ENCODE peak calls at places on chromosomes 13 and 19, in eight cellular contexts. S is ascending aorta; A is right cardiac atrium; E is CD4-positive, CD25-positive, alpha-beta regulatory T cell; H is thyroid gland; O is AG10803; Z is astrocyte of the cerebellum; V is psoas muscle. R is an unnamed sample.
A peak's percentile ranks its signal among the peaks of the same experiment; 100 is the strongest.

GRCh38 chr19:51887522-51888498 is at the start of gene ZNF577:
- DNase-seq in S (peak; percentile 53), A (peak; percentile 97), E (peak; percentile 65), H (peak; percentile 93), O (peak; percentile 92), Z (peak; percentile 83), V (peak; percentile 93), R (peak; percentile 86)

GRCh38 chr19:19606021-19606420 is 12.5 kb downstream of the PBX4 start:
- DNase-seq in S (no peak), A (no peak), E (peak; percentile 58), H (peak; percentile 41), O (no peak), Z (no peak), V (no peak), R (no peak)

GRCh38 chr19:46660601-46661019 is 372 bp downstream of the DACT3 start:
- DNase-seq in S (no peak), A (no peak), E (no peak), H (no peak), O (no peak), Z (no peak), V (no peak), R (no peak)

GRCh38 chr19:12786149-12786870 is 5.0 kb upstream of the JUNB start:
- DNase-seq in S (peak; percentile 72), A (peak; percentile 89), E (no peak), H (peak; percentile 98), O (no peak), Z (no peak), V (peak; percentile 78), R (peak; percentile 85)

GRCh38 chr13:79429309-79429708 is 23.3 kb upstream of the RBM26 start:
- DNase-seq in S (no peak), A (no peak), E (no peak), H (no peak), O (no peak), Z (no peak), V (no peak), R (no peak)

GRCh38 chr19:16118489-16119033 is 6.9 kb downstream of the RAB8A start:
- DNase-seq in S (no peak), A (no peak), E (no peak), H (no peak), O (no peak), Z (no peak), V (peak; percentile 52), R (no peak)

GRCh38 chr19:15249912-15250634 is 17.8 kb upstream of the EPHX3 start:
- DNase-seq in S (no peak), A (peak; percentile 89), E (no peak), H (peak; percentile 35), O (peak; percentile 94), Z (peak; percentile 78), V (peak; percentile 82), R (peak; percentile 77)

GRCh38 chr19:45569619-45570421 is 14.8 kb downstream of the OPA3 start:
- DNase-seq in S (no peak), A (peak; percentile 71), E (peak; percentile 45), H (peak; percentile 56), O (peak; percentile 47), Z (no peak), V (peak; percentile 83), R (no peak)

GRCh38 chr13:95707442-95708389 is 30.8 kb downstream of the DNAJC3 start:
- DNase-seq in S (no peak), A (no peak), E (no peak), H (no peak), O (no peak), Z (no peak), V (no peak), R (no peak)

GRCh38 chr19:48496959-48497727 is 14.5 kb downstream of the LMTK3 start:
- DNase-seq in S (no peak), A (peak; percentile 71), E (no peak), H (no peak), O (no peak), Z (no peak), V (no peak), R (no peak)

GRCh38 chr19:34173145-34173956 is 1.0 kb downstream of the LSM14A start:
- DNase-seq in S (no peak), A (no peak), E (no peak), H (peak; percentile 80), O (peak; percentile 64), Z (peak; percentile 12), V (peak; percentile 54), R (no peak)

GRCh38 chr19:14835011-14835410 is at the start of the genes OR7A5 and OR7C1:
- DNase-seq in S (no peak), A (no peak), E (no peak), H (no peak), O (no peak), Z (no peak), V (no peak), R (no peak)

DNA sequence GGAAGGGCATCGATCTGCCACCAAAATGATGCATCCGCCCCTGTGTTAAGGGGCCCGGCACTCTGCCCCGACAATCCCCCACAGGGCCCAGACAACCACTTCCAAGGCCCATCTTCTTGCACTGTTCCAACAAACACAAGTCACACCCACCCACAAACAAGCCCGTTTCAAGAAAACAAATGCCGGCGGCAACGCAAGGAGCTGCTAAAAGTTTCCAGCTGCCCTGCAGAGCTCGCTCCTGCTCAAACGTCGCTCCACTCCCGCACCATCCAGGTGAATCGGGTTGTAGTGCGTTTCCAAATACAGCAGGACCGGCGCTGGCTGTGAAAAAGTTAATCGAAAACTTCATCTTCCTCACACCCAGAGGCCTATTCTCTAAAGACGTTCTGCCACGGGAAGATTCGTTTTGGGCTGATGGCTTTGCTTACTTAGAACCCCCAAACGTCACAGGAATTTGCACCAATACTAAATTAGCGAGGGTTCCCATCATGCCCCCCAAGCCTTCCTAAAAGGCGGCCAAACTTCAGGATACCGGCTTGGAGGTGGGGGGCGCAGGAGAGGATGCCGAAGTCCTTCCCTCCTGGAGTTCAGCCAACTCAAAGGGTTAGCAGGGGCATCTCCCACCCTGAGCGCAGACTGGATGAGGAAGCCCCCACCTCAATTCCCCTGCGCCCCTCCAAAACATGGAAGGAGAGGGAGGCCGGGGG is 107.4 kb upstream of the DOCK9 start:
- DNase-seq in S (no peak), A (peak; percentile 52), E (no peak), H (no peak), O (no peak), Z (no peak), V (no peak), R (no peak)
- H3K4me3 ChIP-seq in S (peak overlapping the region; percentile 93), A (peak overlapping the region; percentile 99), E (peak overlapping the region; percentile 61), H (peak overlapping the region; percentile 91), O (peak overlapping the region; percentile 57), Z (peak overlapping the region; percentile 65), V (peak overlapping the region; percentile 75), R (peak overlapping the region; percentile 75)

GRCh38 chr19:30225615-30226463 is 146.3 kb upstream of the ZNF536 start:
- DNase-seq in S (no peak), A (no peak), E (no peak), H (peak; percentile 13), O (no peak), Z (no peak), V (no peak), R (no peak)

GRCh38 chr19:30227661-30228112 is 144.5 kb upstream of the ZNF536 start:
- DNase-seq in S (no peak), A (peak; percentile 84), E (no peak), H (peak; percentile 79), O (peak; percentile 82), Z (peak; percentile 5), V (peak; percentile 72), R (no peak)

GRCh38 chr19:30224689-30225606 is 147.2 kb upstream of the ZNF536 start:
- DNase-seq in S (no peak), A (no peak), E (no peak), H (peak; percentile 14), O (peak; percentile 29), Z (no peak), V (no peak), R (no peak)

GRCh38 chr19:30227071-30227621 is 145.0 kb upstream of the ZNF536 start:
- DNase-seq in S (no peak), A (no peak), E (no peak), H (peak; percentile 52), O (no peak), Z (no peak), V (no peak), R (no peak)

DNA sequence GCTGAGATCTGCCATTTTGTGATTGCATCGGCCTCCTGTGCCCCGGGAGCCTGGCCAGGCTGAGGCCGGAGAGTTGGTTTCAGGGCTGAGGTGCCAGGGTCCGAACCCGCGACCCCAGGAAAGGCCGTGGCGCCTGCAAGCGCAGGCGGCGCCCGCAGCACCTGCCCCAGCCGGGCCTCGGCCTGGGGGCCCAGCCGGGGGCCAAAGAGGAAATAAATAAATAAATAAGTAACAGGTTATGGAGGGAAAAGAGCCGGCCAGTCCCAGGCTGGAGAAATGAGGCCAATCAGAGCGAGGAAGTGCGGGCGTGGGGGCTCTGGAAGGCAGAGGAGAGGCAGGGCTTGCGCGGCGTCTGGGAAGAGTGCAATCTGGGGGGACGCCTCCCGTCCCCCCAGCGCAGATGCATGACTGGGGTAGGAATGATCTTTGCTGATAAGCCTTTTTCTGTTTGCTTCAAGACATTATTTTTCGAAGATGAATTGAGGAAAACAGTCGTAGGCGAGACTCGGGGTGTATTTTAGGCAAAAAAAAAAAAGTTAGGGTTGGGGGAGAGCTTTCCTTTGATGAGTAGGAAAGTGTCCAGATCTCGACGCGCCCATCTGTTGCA is 145.6 kb upstream of the ZNF536 start:
- DNase-seq in S (no peak), A (peak; percentile 66), E (no peak), H (peak; percentile 30), O (peak; percentile 43), Z (no peak), V (no peak), R (no peak)
- H3K4me3 ChIP-seq in S (peak overlapping the region; percentile 75), A (peak overlapping the region; percentile 57), E (peak overlapping the region; percentile 41), H (peak overlapping the region; percentile 46), O (peak overlapping the region; percentile 74), Z (peak overlapping the region; percentile 47), V (peak overlapping the region; percentile 67), R (peak overlapping the region; percentile 50)

DNA sequence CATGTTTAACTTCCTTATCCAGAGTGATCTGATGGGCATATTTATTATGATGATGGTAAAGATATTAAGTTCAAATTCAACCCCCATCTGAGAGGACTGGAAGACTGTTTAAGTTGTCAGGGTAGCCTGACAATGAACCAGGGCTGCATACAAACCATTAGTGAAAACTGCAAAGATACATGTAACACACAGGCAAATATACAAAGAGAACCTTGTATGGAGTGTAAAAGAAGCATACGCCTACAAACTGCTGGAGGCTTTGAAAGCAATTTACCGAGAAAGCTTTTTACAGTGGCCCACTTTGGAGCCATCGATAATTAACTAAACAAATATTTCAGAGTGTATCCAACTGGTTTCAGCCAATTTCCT is 231.4 kb upstream of the SPRY2 start:
- DNase-seq in S (no peak), A (no peak), E (no peak), H (no peak), O (no peak), Z (no peak), V (no peak), R (no peak)
- H3K4me3 ChIP-seq in S (no peak overlapping the region), A (no peak overlapping the region), E (no peak overlapping the region), H (no peak overlapping the region), O (no peak overlapping the region), Z (no peak overlapping the region), V (no peak overlapping the region), R (no peak overlapping the region)

DNA sequence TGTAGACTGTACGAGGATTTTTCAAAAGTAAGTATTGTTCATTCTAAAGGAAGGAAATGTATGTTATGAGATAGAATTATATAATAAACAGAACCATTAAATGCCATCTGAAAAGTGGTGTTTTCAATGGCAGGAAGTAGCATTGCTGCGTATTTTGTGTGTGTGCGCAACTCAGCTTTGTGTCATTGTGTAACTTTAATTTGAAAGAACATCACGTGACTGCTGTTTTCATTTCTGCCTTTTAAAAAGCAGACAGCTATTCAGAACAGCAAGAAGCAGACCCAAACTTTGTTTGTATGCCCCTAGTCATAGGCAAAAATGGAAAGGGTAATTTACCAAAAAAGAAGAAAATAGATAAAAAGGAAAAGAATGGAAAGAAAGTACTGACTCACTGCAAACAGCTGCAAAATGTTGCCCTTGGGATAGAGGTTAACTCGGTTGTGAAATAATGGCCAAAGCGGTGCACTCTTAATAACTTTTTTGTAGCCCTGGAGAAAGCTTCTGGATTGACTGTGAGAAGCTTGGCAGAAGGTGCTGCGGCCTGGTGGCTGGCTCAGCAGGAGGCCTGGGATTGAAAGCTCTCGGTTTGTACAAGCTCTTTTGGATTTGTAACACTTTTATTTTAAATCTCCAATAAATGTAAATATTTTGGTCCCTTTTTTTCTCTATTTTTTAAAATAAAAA is 97.3 kb downstream of the GGACT start:
- DNase-seq in S (no peak), A (no peak), E (no peak), H (peak; percentile 23), O (peak; percentile 47), Z (peak; percentile 76), V (peak; percentile 61), R (peak; percentile 72)
- H3K4me3 ChIP-seq in S (no peak overlapping the region), A (no peak overlapping the region), E (no peak overlapping the region), H (no peak overlapping the region), O (no peak overlapping the region), Z (no peak overlapping the region), V (no peak overlapping the region), R (no peak overlapping the region)

R was measured in right atrium auricular region.